ENCODE peak calls at places on chromosomes 3 and 15, in five cellular contexts. V is H1, M is mesenchymal stem cell, J is IMR-90, G is neuronal stem cell. H is an unnamed sample.

GRCh38 chr15:88906551-88906950 is 6.6 kb downstream of the MFGE8 start:
- DNase-seq in M (no peak), J (no peak), G (no peak), V (no peak), H (no peak)

GRCh38 chr3:30186741-30187219 is 419.6 kb upstream of the TGFBR2 start:
- DNase-seq in J (no peak), G (no peak), V (no peak), M (no peak), H (no peak)

GRCh38 chr15:29913528-29914135 is 91.4 kb upstream of the TJP1 start:
- DNase-seq in G (no peak), V (no peak), J (peak; percentile 77), M (peak; percentile 54), H (no peak)

GRCh38 chr3:116667791-116668190 is 41.8 kb upstream of the TUSC7 start:
- DNase-seq in J (no peak), M (no peak), V (no peak), G (no peak), H (no peak)

GRCh38 chr15:27956285-27956684 is 142.8 kb downstream of the OCA2 start:
- DNase-seq in G (no peak), V (no peak), J (no peak), M (no peak), H (peak; percentile 15)

GRCh38 chr3:1700650-1701049 is 398.0 kb upstream of the CNTN4 start:
- DNase-seq in G (no peak), V (no peak), M (no peak), J (no peak), H (no peak)

GRCh38 chr3:72008226-72008996 is 223.5 kb upstream of the PROK2 start:
- DNase-seq in J (peak; percentile 41), V (no peak), G (no peak), M (peak; percentile 30), H (no peak)

GRCh38 chr3:173214576-173214975 is 73.5 kb upstream of the SPATA16 start:
- DNase-seq in V (no peak), J (no peak), M (no peak), G (no peak), H (peak; percentile 30)

GRCh38 chr3:175193815-175194518 is 334.8 kb downstream of the NAALADL2 start:
- DNase-seq in G (no peak), J (peak; percentile 60), M (peak; percentile 5), V (no peak), H (no peak)

GRCh38 chr15:90529369-90530249 is at the start of gene CRTC3:
- DNase-seq in M (peak; percentile 64), V (no peak), G (peak; percentile 35), J (peak; percentile 48), H (peak; percentile 38)

GRCh38 chr15:94297543-94297942 is 66.2 kb downstream of the MCTP2 start:
- DNase-seq in M (peak; percentile 39), J (no peak), V (no peak), G (no peak), H (no peak)

GRCh38 chr3:77338195-77338594 is 298.3 kb downstream of the ROBO2 start:
- DNase-seq in G (no peak), V (no peak), M (no peak), J (no peak), H (no peak)

GRCh38 chr3:76497636-76498035 is 542.3 kb upstream of the ROBO2 start:
- DNase-seq in M (peak; percentile 4), V (peak; percentile 69), J (peak; percentile 47), G (peak; percentile 30), H (peak; percentile 91)

GRCh38 chr15:88377509-88377908 is 89.7 kb downstream of the MRPL46 start:
- DNase-seq in M (no peak), V (no peak), G (no peak), J (no peak), H (no peak)

GRCh38 chr3:14352002-14352627 is 50.3 kb upstream of the SLC6A6 start:
- DNase-seq in V (no peak), M (no peak), G (no peak), J (peak; percentile 7), H (peak; percentile 81)

GRCh38 chr15:58212909-58213526 is 74.8 kb downstream of the AQP9 start:
- DNase-seq in M (no peak), V (no peak), G (no peak), J (peak; percentile 55), H (no peak)

GRCh38 chr3:100665230-100665629 is 44.1 kb upstream of the TFG start:
- DNase-seq in V (no peak), G (no peak), J (no peak), M (no peak), H (no peak)

GRCh38 chr15:96924570-96924969 is 594.1 kb downstream of the NR2F2 start:
- DNase-seq in M (no peak), V (no peak), G (no peak), J (no peak), H (no peak)

GRCh38 chr3:184651945-184652344 is 59.9 kb downstream of the MAGEF1 start:
- DNase-seq in V (no peak), J (no peak), G (no peak), M (no peak), H (no peak)

GRCh38 chr3:129975332-129976090 is 991 bp downstream of the TRH start:
- DNase-seq in V (no peak), G (no peak), M (no peak), J (no peak), H (peak; percentile 46)

GRCh38 chr15:44038801-44039200 is 156.3 kb downstream of the FRMD5 start:
- DNase-seq in V (peak; percentile 39), J (peak; percentile 66), M (peak; percentile 20), G (peak; percentile 35), H (peak; percentile 68)

GRCh38 chr3:18301781-18302180 is 123.4 kb downstream of the SATB1 start:
- DNase-seq in G (no peak), J (no peak), V (no peak), M (no peak), H (no peak)

DNA sequence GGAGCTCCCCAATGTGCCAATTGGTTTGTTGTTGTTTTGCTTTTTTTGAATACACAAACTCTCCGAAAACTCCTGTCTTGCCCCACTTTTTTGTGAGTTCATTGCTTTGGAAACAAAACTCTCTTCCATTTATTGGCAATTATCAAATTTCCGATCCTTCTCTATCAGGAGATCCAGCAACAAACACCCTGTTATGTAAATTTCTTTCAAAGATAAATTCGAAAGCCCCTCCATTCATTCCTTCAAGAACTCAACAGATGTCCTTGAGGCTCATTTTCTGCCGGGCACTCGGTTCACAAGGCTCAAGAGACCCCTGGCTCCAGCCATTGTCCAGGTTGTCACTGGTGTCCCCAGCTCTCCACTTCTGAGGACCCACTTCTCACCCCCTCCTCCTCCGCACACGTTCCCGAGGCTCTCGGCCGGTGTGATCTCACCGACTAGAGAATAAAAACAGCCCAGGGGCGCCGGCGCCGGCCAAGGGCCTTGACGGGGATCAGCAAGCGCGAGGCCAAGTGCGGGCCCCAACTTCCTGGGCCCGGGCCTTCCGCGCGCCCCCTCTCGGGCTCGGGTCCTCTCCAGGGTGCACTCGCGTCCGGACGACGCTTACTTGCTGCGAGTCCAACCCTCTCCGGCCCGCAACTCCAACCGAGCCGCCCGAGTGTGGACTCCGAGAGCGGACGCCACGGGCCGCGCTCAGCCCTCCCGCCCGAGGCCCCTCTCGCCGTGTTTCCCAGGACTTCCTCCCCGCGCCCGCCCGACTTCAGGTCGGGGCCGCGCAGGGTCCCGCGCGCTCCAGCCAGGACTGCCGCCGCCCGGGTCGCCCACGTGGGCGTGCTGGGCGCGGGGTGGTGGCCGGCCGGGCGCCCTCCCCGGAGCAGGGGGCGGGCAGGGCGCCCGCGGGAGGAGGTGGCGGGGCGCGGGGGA is 533 bp upstream of the SMAD3 start:
- DNase-seq in V (no peak), G (peak; percentile 71), M (peak; percentile 76), J (no peak), H (peak; percentile 93)
- H2BK120ac ChIP-seq in V (no peak overlapping the region), G (peak overlapping the region; percentile 81), M (peak overlapping the region; percentile 91), J (peak overlapping the region; percentile 61), H (peak overlapping the region; percentile 91)

DNA sequence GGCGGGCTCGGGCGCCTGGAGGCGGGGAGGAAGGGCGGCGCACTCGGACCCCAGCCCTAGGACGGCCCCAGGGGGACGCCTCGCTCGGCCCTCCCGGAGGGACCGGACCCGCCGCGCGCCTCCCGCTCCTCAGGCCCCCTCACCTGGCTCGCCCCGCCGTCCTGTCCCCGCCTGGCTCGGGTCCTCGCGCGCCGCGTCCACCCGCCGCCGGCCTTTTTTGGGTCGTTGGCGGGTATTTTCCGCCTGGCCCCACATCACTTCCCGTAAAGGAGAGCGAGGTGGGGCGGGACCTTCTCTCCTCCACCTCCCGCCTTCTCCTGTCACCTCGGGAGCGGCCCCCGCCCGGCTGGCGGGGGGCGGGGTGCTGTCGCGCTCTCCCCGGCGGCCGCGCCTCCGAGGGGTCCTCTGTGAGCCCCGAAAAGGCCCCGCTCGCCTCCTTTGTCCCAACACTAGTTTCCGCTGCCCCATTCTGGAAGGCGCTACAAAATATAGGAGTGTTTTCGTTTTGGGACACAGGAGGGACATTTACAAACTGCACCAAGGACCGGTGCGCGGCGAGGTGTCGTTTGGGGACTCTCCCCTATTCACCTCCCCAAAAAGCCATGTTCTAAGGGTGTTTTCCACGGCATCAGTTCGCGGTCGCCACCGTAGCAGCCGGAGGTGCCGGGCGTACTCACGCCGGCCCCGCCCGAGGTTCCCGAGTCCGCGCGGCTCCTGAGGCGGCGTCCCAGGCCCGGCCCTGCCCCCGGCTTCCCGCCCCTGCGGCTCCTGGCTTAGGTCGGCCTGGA is at the start of gene RAB27A:
- DNase-seq in M (peak; percentile 75), V (no peak), J (peak; percentile 16), G (peak; percentile 60), H (peak; percentile 90)
- H2BK15ac ChIP-seq in M (peak within 1 kb of the TSS; percentile 96), V (peak within 1 kb of the TSS; percentile 1), J (peak within 1 kb of the TSS; percentile 97), G (no peak within 1 kb of the TSS), H (no peak within 1 kb of the TSS)

GRCh38 chr3:120506828-120507774 is 56.3 kb upstream of the FSTL1 start:
- DNase-seq in M (peak; percentile 54), J (peak; percentile 60), V (no peak), G (peak; percentile 15), H (peak; percentile 73)
- H3K4me3 ChIP-seq in M (peak overlapping the region; percentile 47), J (no peak overlapping the region), V (no peak overlapping the region), G (no peak overlapping the region), H (no peak overlapping the region)

GRCh38 chr3:38549957-38550840 is 54.1 kb downstream of the EXOG start:
- DNase-seq in M (no peak), V (no peak), G (no peak), J (no peak), H (no peak)

GRCh38 chr3:38545983-38546382 is 49.8 kb downstream of the EXOG start:
- DNase-seq in M (no peak), G (no peak), J (no peak), V (no peak), H (no peak)

GRCh38 chr3:38549486-38549885 is 53.3 kb downstream of the EXOG start:
- DNase-seq in J (no peak), V (no peak), G (no peak), M (no peak), H (no peak)

GRCh38 chr3:38549082-38549481 is 52.9 kb downstream of the EXOG start:
- DNase-seq in M (no peak), V (no peak), G (no peak), J (no peak), H (no peak)

DNA sequence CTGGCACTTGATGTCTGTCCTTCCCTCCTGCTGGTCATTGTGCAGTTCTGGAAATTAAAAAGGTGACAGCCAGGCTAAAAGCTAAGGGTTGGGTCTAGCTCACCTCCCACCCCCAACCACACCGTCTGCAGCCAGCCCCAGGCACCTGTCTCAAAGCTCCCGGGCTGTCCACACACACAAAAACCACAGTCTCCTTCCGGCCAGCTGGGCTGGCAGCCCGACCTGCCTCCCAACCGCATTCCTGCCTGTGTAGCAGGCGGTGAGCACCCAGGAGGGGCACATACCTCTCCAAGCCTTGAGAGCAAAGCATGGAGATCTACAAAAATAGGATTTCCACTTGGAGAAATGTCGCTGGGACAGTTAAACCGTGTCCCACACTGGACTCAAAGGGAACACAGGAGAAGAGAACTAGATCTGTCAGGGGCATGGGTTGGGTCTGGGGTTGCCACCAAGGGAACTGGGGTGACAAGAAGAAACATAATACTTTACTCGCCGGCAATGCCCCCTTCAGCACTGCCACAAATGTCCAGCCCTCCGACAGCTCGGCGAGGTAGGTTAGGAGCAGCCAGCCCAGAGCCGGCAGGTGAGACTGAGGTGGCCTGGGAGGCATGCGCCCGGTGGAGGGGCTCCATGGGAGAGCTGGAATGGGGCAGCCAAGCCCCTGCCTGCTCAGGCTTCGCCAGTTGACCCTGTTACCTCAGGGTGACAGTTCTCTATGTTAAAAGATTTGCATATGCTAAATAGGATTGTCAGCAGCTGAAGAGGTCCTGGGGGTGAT is 52.2 kb downstream of the EXOG start:
- DNase-seq in M (no peak), G (no peak), V (no peak), J (no peak), H (peak; percentile 34)
- H2BK120ac ChIP-seq in M (no peak overlapping the region), G (no peak overlapping the region), V (no peak overlapping the region), J (no peak overlapping the region), H (no peak overlapping the region)